ENCODE peak calls at places on chromosomes 1 and 21, in six cellular contexts. F is aorta; E is kidney; I is uterus; C is CD8-positive, alpha-beta T cell; U is HFF-Myc. H is an unnamed sample.

GRCh38 chr1:102191723-102192122 is 195.0 kb upstream of the OLFM3 start:
- DNase-seq in C (no peak), I (no peak), F (no peak), U (no peak), E (no peak), H (no peak)

GRCh38 chr1:61569212-61569621 is 155.7 kb downstream of the TM2D1 start:
- DNase-seq in I (no peak), C (no peak), F (no peak), E (no peak), U (no peak), H (no peak)

GRCh38 chr1:181327796-181328195 is 155.5 kb upstream of the CACNA1E start:
- DNase-seq in I (no peak), E (no peak), C (no peak), F (no peak), U (no peak), H (no peak)

GRCh38 chr1:211260161-211261107 is 1.3 kb downstream of the RCOR3 start:
- DNase-seq in I (peak), F (peak), U (peak), E (peak), C (peak), H (peak)

GRCh38 chr1:94325379-94326302 is 88.3 kb upstream of the ARHGAP29 start:
- DNase-seq in E (no peak), U (peak), C (no peak), F (no peak), I (no peak), H (peak)

GRCh38 chr1:151655362-151655761 is 43.5 kb downstream of the SNX27 start:
- DNase-seq in I (no peak), E (no peak), U (no peak), F (no peak), C (no peak), H (no peak)

GRCh38 chr1:226690460-226690982 is 48.6 kb downstream of the ITPKB start:
- DNase-seq in F (no peak), I (no peak), C (peak), E (no peak), U (no peak), H (no peak)

GRCh38 chr1:92244376-92244775 is 26.7 kb downstream of the C1orf146 start:
- DNase-seq in C (no peak), I (no peak), E (no peak), U (no peak), F (no peak), H (peak)

GRCh38 chr21:45132841-45133573 is 58.6 kb downstream of the ADARB1 start:
- DNase-seq in C (no peak), F (peak), I (peak), E (no peak), U (no peak), H (no peak)

GRCh38 chr1:183580281-183580682 is 10.0 kb downstream of the NCF2 start:
- DNase-seq in E (no peak), F (no peak), U (no peak), C (no peak), I (no peak), H (no peak)

GRCh38 chr1:2104621-2105427 is 54.6 kb downstream of the PRKCZ start:
- DNase-seq in U (no peak), E (peak), C (no peak), F (peak), I (no peak), H (no peak)

GRCh38 chr1:85259866-85260345 is 444 bp upstream of the C1orf52 start:
- DNase-seq in C (no peak), I (peak), E (no peak), F (no peak), U (no peak), H (peak)

GRCh38 chr1:6743189-6744101 is 41.8 kb upstream of the CAMTA1 start:
- DNase-seq in F (peak), E (peak), I (peak), U (peak), C (no peak), H (peak)

GRCh38 chr1:106134561-106134960 is 921.9 kb upstream of the PRMT6 start:
- DNase-seq in E (no peak), C (no peak), I (no peak), U (no peak), F (no peak), H (no peak)

GRCh38 chr1:9280015-9280860 is 12.5 kb upstream of the SPSB1 start:
- DNase-seq in E (peak), I (peak), C (no peak), F (peak), U (peak), H (peak)

GRCh38 chr1:212286437-212287131 is 1.4 kb downstream of the PPP2R5A start:
- DNase-seq in C (no peak), F (no peak), I (no peak), E (no peak), U (no peak), H (no peak)

GRCh38 chr1:43979528-43980254 is 681 bp downstream of the B4GALT2 start:
- DNase-seq in I (peak), U (no peak), E (no peak), C (no peak), F (peak), H (no peak)

GRCh38 chr1:30165116-30165515 is 558.3 kb downstream of the MATN1 start:
- DNase-seq in F (no peak), E (no peak), C (no peak), I (no peak), U (no peak), H (no peak)

DNA sequence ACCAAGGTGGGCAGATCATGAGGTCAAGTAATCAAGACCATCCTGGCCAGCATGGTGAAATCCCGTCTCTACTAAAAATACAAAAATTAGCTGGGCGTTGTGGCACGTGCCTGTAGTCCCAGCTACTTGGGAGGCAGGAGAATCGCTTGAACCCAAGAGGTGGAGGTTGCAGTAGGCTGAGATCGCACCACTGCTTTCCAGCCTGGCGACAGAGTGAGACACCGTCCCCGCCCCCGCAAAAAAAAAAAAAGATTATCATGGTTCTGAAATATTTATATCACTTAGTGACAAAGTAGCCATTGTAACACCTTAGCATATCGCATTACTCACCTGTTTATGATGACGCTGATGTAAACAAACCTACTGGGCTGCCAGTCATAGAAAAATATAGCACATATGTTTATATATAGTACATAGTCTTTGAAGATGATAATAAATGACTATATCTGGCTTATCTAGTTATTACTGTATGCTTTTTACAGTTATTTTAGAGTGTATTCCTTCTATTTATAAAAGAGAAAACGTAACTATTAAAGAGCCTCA is 160.2 kb downstream of the NCAM2 start:
- DNase-seq in I (no peak), F (no peak), U (no peak), C (no peak), E (no peak), H (no peak)
- H3K4me3 ChIP-seq in I (no peak), F (no peak), U (no peak), C (no peak), E (no peak), H (no peak)

GRCh38 chr1:47207811-47208373 is 18.1 kb upstream of the PDZK1IP1 start:
- DNase-seq in C (no peak), U (no peak), F (no peak), E (no peak), I (no peak), H (no peak)
- H3K4me3 ChIP-seq in C (no peak), U (no peak), F (no peak), E (no peak), I (no peak), H (no peak)

GRCh38 chr1:78472251-78472620 is 18.5 kb upstream of the PTGFR start:
- DNase-seq in I (no peak), C (no peak), F (no peak), E (no peak), U (no peak), H (no peak)
- H3K4me3 ChIP-seq in I (no peak), C (no peak), F (no peak), E (no peak), U (no peak), H (no peak)

DNA sequence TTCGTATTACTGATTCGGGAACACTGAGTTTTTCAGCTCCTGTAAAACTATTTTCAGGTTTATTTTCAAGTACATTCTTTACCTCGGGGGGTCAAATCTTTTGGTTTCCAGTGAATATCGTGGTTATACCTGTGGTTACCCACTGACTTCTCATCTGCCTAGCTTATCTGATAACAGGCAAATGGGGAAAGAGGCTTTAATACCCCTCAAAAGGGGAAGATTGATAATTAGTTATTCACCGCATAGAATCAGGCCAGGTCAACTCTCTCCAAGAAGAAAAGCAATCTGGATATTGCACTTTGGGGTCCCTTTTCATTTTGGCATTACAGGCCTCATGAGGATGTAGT is 23.0 kb downstream of the RUNX1 start:
- DNase-seq in C (no peak), F (no peak), I (no peak), E (no peak), U (no peak), H (no peak)
- H3K4me3 ChIP-seq in C (peak), F (no peak), I (no peak), E (no peak), U (no peak), H (no peak)

GRCh38 chr1:241997401-241997800 is 1.5 kb downstream of the MAP1LC3C start:
- DNase-seq in U (no peak), E (no peak), F (no peak), I (no peak), C (no peak), H (no peak)

GRCh38 chr1:241998412-241998921 is 431 bp downstream of the MAP1LC3C start:
- DNase-seq in I (peak), C (peak), F (peak), U (no peak), E (peak), H (peak)

GRCh38 chr1:242002072-242002471 is 3.2 kb upstream of the MAP1LC3C start:
- DNase-seq in U (no peak), F (no peak), C (no peak), I (no peak), E (no peak), H (no peak)

GRCh38 chr1:242002528-242002927 is 3.6 kb upstream of the MAP1LC3C start:
- DNase-seq in C (no peak), U (no peak), I (no peak), E (no peak), F (no peak), H (no peak)

GRCh38 chr1:241998950-241999495 is at the start of gene MAP1LC3C:
- DNase-seq in I (no peak), F (no peak), C (no peak), E (no peak), U (no peak), H (no peak)
- H3K4me3 ChIP-seq in I (peak), F (no peak), C (no peak), E (peak), U (peak), H (peak)

GRCh38 chr1:64508521-64509096 is 38.7 kb downstream of the CACHD1 start:
- DNase-seq in I (no peak), U (no peak), E (no peak), C (no peak), F (no peak), H (no peak)
- H3K4me3 ChIP-seq in I (no peak), U (no peak), E (no peak), C (no peak), F (no peak), H (no peak)

GRCh38 chr1:234309598-234310459 is 63.4 kb upstream of the COA6 start:
- DNase-seq in C (peak), E (no peak), I (peak), F (peak), U (no peak), H (no peak)
- H3K4me3 ChIP-seq in C (no peak), E (no peak), I (no peak), F (no peak), U (no peak), H (peak)

DNA sequence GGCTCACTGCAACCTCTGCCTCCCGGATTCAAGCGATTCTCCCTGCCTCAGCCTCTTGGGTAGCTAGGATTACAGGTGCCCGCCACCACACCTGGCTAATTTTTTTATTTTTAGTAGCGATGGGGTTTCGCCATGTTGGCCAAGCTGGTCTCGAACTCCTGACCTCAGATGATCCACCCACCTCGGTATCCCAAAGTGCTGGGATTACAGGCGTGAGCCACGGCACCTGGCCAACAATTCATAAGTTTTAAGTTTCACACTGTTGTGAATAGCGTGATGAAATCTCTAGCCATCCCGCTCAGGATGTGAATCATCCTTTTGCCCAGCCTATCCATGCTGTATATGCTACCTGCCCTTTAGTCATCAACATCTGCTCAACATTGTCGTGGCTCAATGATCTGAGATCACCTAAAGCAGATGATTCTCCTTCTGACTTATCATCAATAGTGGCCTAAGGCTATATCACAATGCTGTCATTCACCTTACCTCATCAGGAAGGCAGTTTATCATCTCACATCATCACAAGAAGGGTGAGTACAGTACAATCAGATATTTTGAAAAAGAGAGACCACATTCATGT is 2.6 kb downstream of the PFDN2 start:
- DNase-seq in U (no peak), E (no peak), I (no peak), F (no peak), C (no peak), H (peak)
- H3K4me3 ChIP-seq in U (peak), E (no peak), I (no peak), F (no peak), C (no peak), H (no peak)